ENCODE peak calls at places on chromosomes 1 and 21, in eight cellular contexts. C is cerebellar cortex, O is mesothelial cell of epicardium, W is NCI-H82, M is caudate nucleus, V is HT-29, R is RWPE1, I is endothelial cell of umbilical vein. D is an unnamed sample.

GRCh38 chr1:236394905-236395779 is 1.1 kb downstream of the EDARADD start:
- DNase-seq in V (no peak), O (no peak), I (peak; percentile 5), W (peak; percentile 41), R (peak; percentile 36), M (no peak), C (peak; percentile 13), D (no peak)

GRCh38 chr1:98387701-98388100 is 273.8 kb upstream of the SNX7 start:
- DNase-seq in M (no peak), C (no peak), W (no peak), R (no peak), V (no peak), I (no peak), O (no peak), D (no peak)

GRCh38 chr1:156920233-156921052 is at the start of gene LRRC71:
- DNase-seq in I (peak; percentile 77), M (no peak), R (peak; percentile 72), O (peak; percentile 77), V (peak; percentile 74), W (peak; percentile 94), C (peak; percentile 48), D (no peak)

GRCh38 chr1:39105841-39106765 is 80.0 kb downstream of the NDUFS5 start:
- DNase-seq in W (peak; percentile 69), V (peak; percentile 41), C (peak; percentile 27), O (no peak), M (no peak), I (peak; percentile 76), R (peak; percentile 41), D (no peak)

GRCh38 chr1:40076895-40077312 is 20.1 kb downstream of the PPT1 start:
- DNase-seq in M (no peak), V (no peak), I (no peak), O (no peak), C (no peak), R (peak; percentile 58), W (no peak), D (no peak)

GRCh38 chr1:58779059-58779754 is 4.6 kb downstream of the JUN start:
- DNase-seq in V (peak; percentile 75), W (peak; percentile 65), O (no peak), I (peak; percentile 56), C (no peak), R (no peak), M (no peak), D (no peak)

GRCh38 chr21:38787461-38788274 is 18.1 kb upstream of the ETS2 start:
- DNase-seq in W (peak; percentile 10), O (no peak), R (peak; percentile 94), C (no peak), I (no peak), V (peak; percentile 92), M (no peak), D (peak; percentile 79)

GRCh38 chr1:156162430-156163037 is 9.1 kb downstream of the SEMA4A start:
- DNase-seq in I (no peak), M (no peak), O (no peak), R (no peak), V (no peak), W (peak; percentile 56), C (no peak), D (no peak)

GRCh38 chr1:111656093-111657017 is 36.8 kb downstream of the RAP1A start:
- DNase-seq in C (peak; percentile 48), R (peak; percentile 59), I (peak; percentile 67), W (peak; percentile 77), O (no peak), M (no peak), V (peak; percentile 73), D (no peak)

GRCh38 chr1:38071530-38072266 is 25.1 kb upstream of the POU3F1 start:
- DNase-seq in C (peak; percentile 14), I (peak; percentile 28), V (peak; percentile 57), R (no peak), M (no peak), O (no peak), W (peak; percentile 60), D (peak; percentile 28)

GRCh38 chr1:85406887-85407593 is 57.9 kb downstream of the DDAH1 start:
- DNase-seq in W (no peak), V (peak; percentile 73), I (peak; percentile 96), O (no peak), R (peak; percentile 84), C (peak; percentile 50), M (no peak), D (peak; percentile 4)

GRCh38 chr1:21641967-21642366 is 27.2 kb downstream of the RAP1GAP start:
- DNase-seq in I (no peak), O (no peak), R (no peak), W (no peak), M (no peak), C (no peak), V (no peak), D (no peak)

GRCh38 chr1:184854036-184854435 is 99.4 kb upstream of the EDEM3 start:
- DNase-seq in M (no peak), V (no peak), W (no peak), O (no peak), R (no peak), C (no peak), I (no peak), D (no peak)

GRCh38 chr1:1027723-1028266 is 7.9 kb downstream of the AGRN start:
- DNase-seq in I (no peak), O (no peak), V (no peak), M (no peak), W (no peak), C (no peak), R (no peak), D (no peak)

GRCh38 chr1:25477448-25478034 is 46.8 kb downstream of the MACO1 start:
- DNase-seq in R (no peak), I (no peak), C (no peak), W (no peak), O (no peak), M (no peak), V (no peak), D (no peak)

GRCh38 chr1:90501281-90501680 is 215.8 kb downstream of the BARHL2 start:
- DNase-seq in I (no peak), M (no peak), O (no peak), V (no peak), C (peak; percentile 25), W (peak; percentile 96), R (no peak), D (no peak)

GRCh38 chr1:87591492-87591891 is 262.8 kb downstream of the LMO4 start:
- DNase-seq in C (no peak), I (no peak), W (no peak), V (no peak), R (no peak), O (no peak), M (no peak), D (no peak)

GRCh38 chr1:57678138-57678537 is 254.3 kb upstream of the DAB1 start:
- DNase-seq in R (no peak), M (no peak), V (no peak), C (no peak), W (peak; percentile 44), O (no peak), I (no peak), D (no peak)

GRCh38 chr1:52239708-52240001 is 97.8 kb downstream of the ZFYVE9 start:
- DNase-seq in M (no peak), O (no peak), I (no peak), W (no peak), C (no peak), R (no peak), V (no peak), D (no peak)

GRCh38 chr1:182397653-182398388 is 2.6 kb downstream of the TEDDM1 start:
- DNase-seq in O (no peak), C (no peak), M (no peak), R (peak; percentile 16), V (no peak), I (no peak), W (no peak), D (no peak)

GRCh38 chr1:220747426-220748090 is 564 bp upstream of the MTARC2 start:
- DNase-seq in C (no peak), M (no peak), R (no peak), O (no peak), V (no peak), W (no peak), I (no peak), D (no peak)

GRCh38 chr1:229015791-229016190 is 255.1 kb upstream of the RAB4A start:
- DNase-seq in R (no peak), W (no peak), V (no peak), M (no peak), C (no peak), I (no peak), O (no peak), D (no peak)

GRCh38 chr21:42080788-42081083 is 9.6 kb downstream of the UMODL1 start:
- DNase-seq in M (no peak), W (no peak), I (no peak), O (no peak), C (no peak), R (peak; percentile 22), V (no peak), D (no peak)

GRCh38 chr1:7536891-7537591 is 234.1 kb upstream of the VAMP3 start:
- DNase-seq in M (no peak), V (no peak), I (no peak), R (no peak), O (no peak), C (no peak), W (peak; percentile 36), D (no peak)

GRCh38 chr1:231385118-231385748 is 36.9 kb downstream of the EGLN1 start:
- DNase-seq in M (no peak), V (no peak), I (no peak), R (peak; percentile 63), W (no peak), C (peak; percentile 34), O (no peak), D (no peak)

GRCh38 chr21:34594566-34595234 is 20.2 kb downstream of the RCAN1 start:
- DNase-seq in V (no peak), C (no peak), M (no peak), W (no peak), R (no peak), O (no peak), I (no peak), D (no peak)

GRCh38 chr1:225572422-225572821 is 80.5 kb downstream of the ENAH start:
- DNase-seq in O (no peak), W (no peak), I (no peak), R (no peak), V (peak; percentile 16), M (no peak), C (no peak), D (no peak)

GRCh38 chr1:9111357-9111691 is 17.6 kb downstream of the GPR157 start:
- DNase-seq in C (no peak), O (no peak), I (no peak), R (no peak), V (no peak), M (no peak), W (no peak), D (no peak)

GRCh38 chr1:235500971-235501540 is 3.2 kb downstream of the B3GALNT2 start:
- DNase-seq in M (no peak), O (no peak), C (no peak), V (peak; percentile 36), W (no peak), R (peak; percentile 39), I (no peak), D (peak; percentile 26)

GRCh38 chr1:206635983-206636354 is 633 bp downstream of the DYRK3 start:
- DNase-seq in C (no peak), O (no peak), I (peak; percentile 24), M (no peak), W (peak; percentile 77), V (no peak), R (peak; percentile 48), D (no peak)

GRCh38 chr1:226674892-226675719 is 64.0 kb downstream of the ITPKB start:
- DNase-seq in W (no peak), M (no peak), C (no peak), O (no peak), I (peak; percentile 80), R (no peak), V (no peak), D (no peak)

GRCh38 chr1:42861014-42861399 is 14.6 kb downstream of the ZNF691 start:
- DNase-seq in I (no peak), V (no peak), O (no peak), M (no peak), C (no peak), W (no peak), R (no peak), D (no peak)

GRCh38 chr21:36630485-36631206 is 68.3 kb upstream of the SIM2 start:
- DNase-seq in I (peak; percentile 36), C (peak; percentile 47), O (peak; percentile 36), R (peak; percentile 74), W (peak; percentile 80), V (peak; percentile 70), M (no peak), D (peak; percentile 5)

GRCh38 chr1:67214420-67215174 is 48.3 kb downstream of the IL23R start:
- DNase-seq in M (no peak), V (peak; percentile 50), I (peak; percentile 27), C (peak; percentile 15), R (peak; percentile 13), W (peak; percentile 39), O (no peak), D (no peak)